ENCODE peak calls at places on chromosome 3, in five cellular contexts. One of them, this sample, is unnamed.

GRCh38 chr3:176521531-176522175 is 675.6 kb downstream of the TBL1XR1 start:
- DNase-seq in AG10803: peak; percentile 89
- DNase-seq in cardiac muscle cell: no peak
- DNase-seq in IMR-90: peak; percentile 48
- DNase-seq in psoas muscle: no peak
- DNase-seq in this sample: no peak

GRCh38 chr3:62184559-62184958 is 188.8 kb downstream of the FEZF2 start:
- DNase-seq in psoas muscle: peak; percentile 28
- DNase-seq in AG10803: peak; percentile 32
- DNase-seq in IMR-90: no peak
- DNase-seq in cardiac muscle cell: no peak
- DNase-seq in this sample: no peak

GRCh38 chr3:65339160-65339559 is 651.4 kb upstream of the ADAMTS9 start:
- DNase-seq in IMR-90: no peak
- DNase-seq in psoas muscle: no peak
- DNase-seq in cardiac muscle cell: no peak
- DNase-seq in AG10803: no peak
- DNase-seq in this sample: no peak

GRCh38 chr3:58206406-58207011 is 4.3 kb downstream of the DNASE1L3 start:
- DNase-seq in cardiac muscle cell: no peak
- DNase-seq in IMR-90: peak; percentile 56
- DNase-seq in psoas muscle: no peak
- DNase-seq in AG10803: peak; percentile 45
- DNase-seq in this sample: no peak

GRCh38 chr3:126025862-126026261 is 56.9 kb downstream of the ROPN1B start:
- DNase-seq in cardiac muscle cell: no peak
- DNase-seq in AG10803: no peak
- DNase-seq in IMR-90: no peak
- DNase-seq in psoas muscle: no peak
- DNase-seq in this sample: no peak

GRCh38 chr3:123373535-123373987 is 75.3 kb downstream of the ADCY5 start:
- DNase-seq in cardiac muscle cell: peak; percentile 93
- DNase-seq in IMR-90: no peak
- DNase-seq in psoas muscle: no peak
- DNase-seq in AG10803: no peak
- DNase-seq in this sample: no peak

GRCh38 chr3:134028486-134029255 is 1.1 kb downstream of the SLCO2A1 start:
- DNase-seq in AG10803: no peak
- DNase-seq in IMR-90: no peak
- DNase-seq in cardiac muscle cell: peak; percentile 20
- DNase-seq in psoas muscle: no peak
- DNase-seq in this sample: no peak

GRCh38 chr3:159877924-159878323 is 110.7 kb upstream of the IL12A start:
- DNase-seq in psoas muscle: no peak
- DNase-seq in IMR-90: peak; percentile 82
- DNase-seq in AG10803: no peak
- DNase-seq in cardiac muscle cell: no peak
- DNase-seq in this sample: no peak

GRCh38 chr3:109336272-109336957 is 931 bp downstream of the DPPA4 start:
- DNase-seq in AG10803: peak; percentile 3
- DNase-seq in psoas muscle: no peak
- DNase-seq in cardiac muscle cell: peak; percentile 56
- DNase-seq in IMR-90: peak; percentile 7
- DNase-seq in this sample: no peak

GRCh38 chr3:94032187-94032586 is 3.8 kb upstream of the STX19 start:
- DNase-seq in AG10803: peak; percentile 77
- DNase-seq in cardiac muscle cell: no peak
- DNase-seq in psoas muscle: no peak
- DNase-seq in IMR-90: peak; percentile 37
- DNase-seq in this sample: no peak

GRCh38 chr3:94026623-94027022 is 1.8 kb downstream of the STX19 start:
- DNase-seq in cardiac muscle cell: no peak
- DNase-seq in IMR-90: no peak
- DNase-seq in AG10803: no peak
- DNase-seq in psoas muscle: no peak
- DNase-seq in this sample: no peak

GRCh38 chr3:94024385-94024784 is 4.0 kb downstream of the STX19 start:
- DNase-seq in IMR-90: peak; percentile 24
- DNase-seq in cardiac muscle cell: no peak
- DNase-seq in psoas muscle: no peak
- DNase-seq in AG10803: peak; percentile 29
- DNase-seq in this sample: no peak

DNA sequence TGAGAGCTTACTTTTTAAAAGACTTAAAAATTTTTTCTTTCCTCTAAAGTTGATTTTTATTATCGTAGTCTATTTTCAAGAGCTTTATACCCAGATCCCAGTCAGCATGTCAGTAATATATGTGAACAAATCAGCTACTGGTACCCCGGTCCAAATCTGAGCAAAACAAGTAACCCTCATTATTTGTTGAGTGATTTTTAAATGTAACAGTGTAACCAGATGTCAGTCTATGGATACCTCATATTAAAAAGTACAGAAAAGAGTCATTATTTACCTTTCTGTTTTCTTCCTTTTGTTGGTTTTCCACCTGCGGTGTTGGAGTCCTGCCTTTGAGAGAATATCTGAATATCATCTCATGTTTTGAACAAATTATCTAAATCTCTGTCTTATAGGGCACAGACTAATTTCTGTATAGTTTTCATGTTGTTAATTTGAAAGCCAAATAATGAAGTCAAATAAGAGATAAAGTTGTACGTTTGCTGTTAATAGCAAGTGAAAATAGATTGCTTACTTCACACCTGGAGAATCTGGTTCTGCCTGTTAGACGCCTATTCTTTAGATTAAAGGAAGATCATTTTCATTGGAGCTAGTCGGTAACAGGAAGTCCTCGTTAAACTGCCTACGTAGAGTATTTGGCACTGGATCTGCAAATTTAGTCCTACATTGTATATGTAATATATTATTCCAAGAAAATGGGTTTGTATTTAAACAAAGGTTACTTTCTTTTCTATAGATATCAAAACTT is at the start of gene STX19:
- DNase-seq in psoas muscle: no peak
- DNase-seq in IMR-90: no peak
- DNase-seq in AG10803: no peak
- DNase-seq in cardiac muscle cell: no peak
- DNase-seq in this sample: no peak
- H3K4me3 ChIP-seq in psoas muscle: no peak within 1 kb of the TSS
- H3K4me3 ChIP-seq in IMR-90: no peak within 1 kb of the TSS
- H3K4me3 ChIP-seq in AG10803: no peak within 1 kb of the TSS
- H3K4me3 ChIP-seq in cardiac muscle cell: no peak within 1 kb of the TSS
- H3K4me3 ChIP-seq in this sample: no peak within 1 kb of the TSS

DNA sequence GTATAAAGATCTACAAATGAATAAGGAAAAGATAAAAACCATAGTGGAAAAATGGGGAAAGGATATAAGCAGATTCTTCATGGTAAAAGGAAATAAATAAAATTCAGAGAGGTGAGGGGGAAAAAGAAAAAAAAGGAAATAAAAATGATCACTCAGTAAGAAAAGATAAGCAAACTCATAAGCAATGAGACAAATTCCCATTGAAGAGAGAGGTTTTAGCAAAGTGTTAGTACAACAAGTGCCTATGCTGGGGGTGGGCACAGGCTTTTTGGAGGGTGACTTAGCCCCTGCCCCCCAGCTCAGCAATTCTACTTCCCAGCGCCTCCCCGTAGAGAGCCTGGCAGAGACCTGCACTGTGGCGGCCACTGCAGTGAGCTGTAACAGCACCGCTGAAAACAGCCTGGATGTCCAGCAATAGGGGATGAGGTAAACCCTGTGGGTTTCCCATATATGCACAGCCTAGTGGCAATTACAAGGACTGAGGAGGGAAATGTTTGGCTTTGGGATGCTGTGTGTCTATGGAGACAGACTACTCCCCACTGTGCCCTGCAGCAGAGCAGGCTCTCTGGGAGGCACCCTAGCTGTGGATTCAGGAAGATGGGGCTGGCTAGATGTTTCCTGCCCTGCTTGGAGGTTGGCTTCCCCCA is 23.7 kb upstream of the SFMBT1 start:
- DNase-seq in cardiac muscle cell: no peak
- DNase-seq in IMR-90: peak; percentile 12
- DNase-seq in AG10803: no peak
- DNase-seq in psoas muscle: no peak
- DNase-seq in this sample: no peak
- TF ChIP-seq CTCF in cardiac muscle cell: peak; percentile 4
- TF ChIP-seq CTCF in IMR-90: no peak
- TF ChIP-seq CTCF in AG10803: no peak
- TF ChIP-seq CTCF in psoas muscle: no peak
- TF ChIP-seq CTCF in this sample: no peak

GRCh38 chr3:19888428-19889152 is 45.4 kb downstream of the EFHB start:
- DNase-seq in AG10803: no peak
- DNase-seq in cardiac muscle cell: no peak
- DNase-seq in IMR-90: no peak
- DNase-seq in psoas muscle: no peak
- DNase-seq in this sample: no peak
- H3K4me3 ChIP-seq in AG10803: peak overlapping the region; percentile 21
- H3K4me3 ChIP-seq in cardiac muscle cell: no peak overlapping the region
- H3K4me3 ChIP-seq in IMR-90: no peak overlapping the region
- H3K4me3 ChIP-seq in psoas muscle: peak overlapping the region; percentile 36
- H3K4me3 ChIP-seq in this sample: no peak overlapping the region

DNA sequence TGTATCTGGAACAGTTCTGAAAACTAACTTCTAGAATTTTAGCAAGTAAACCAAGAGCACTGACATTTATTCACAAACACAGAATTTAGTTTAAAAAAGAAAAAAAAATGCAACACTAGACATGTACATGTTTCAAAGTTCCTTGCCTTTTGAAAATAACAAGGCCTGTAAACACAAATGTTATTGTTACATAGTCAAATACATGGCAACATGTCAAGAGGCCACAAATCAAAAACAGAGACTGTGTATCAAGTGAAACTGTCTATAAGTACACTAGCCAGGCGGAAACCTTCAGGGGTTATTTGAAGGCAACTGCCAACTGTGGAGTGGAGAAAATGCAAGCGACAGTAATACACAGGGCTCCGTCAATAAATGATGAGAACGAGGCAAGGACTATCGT is 547.6 kb downstream of the FOXP1 start:
- DNase-seq in psoas muscle: no peak
- DNase-seq in AG10803: no peak
- DNase-seq in cardiac muscle cell: no peak
- DNase-seq in IMR-90: no peak
- DNase-seq in this sample: no peak
- TF ChIP-seq CTCF in psoas muscle: no peak
- TF ChIP-seq CTCF in AG10803: no peak
- TF ChIP-seq CTCF in cardiac muscle cell: no peak
- TF ChIP-seq CTCF in IMR-90: no peak
- TF ChIP-seq CTCF in this sample: no peak

GRCh38 chr3:49733551-49733950 is 9.8 kb upstream of the GMPPB start:
- DNase-seq in cardiac muscle cell: no peak
- DNase-seq in IMR-90: no peak
- DNase-seq in psoas muscle: no peak
- DNase-seq in AG10803: peak; percentile 25
- DNase-seq in this sample: no peak
- H3K4me3 ChIP-seq in cardiac muscle cell: no peak overlapping the region
- H3K4me3 ChIP-seq in IMR-90: no peak overlapping the region
- H3K4me3 ChIP-seq in psoas muscle: no peak overlapping the region
- H3K4me3 ChIP-seq in AG10803: no peak overlapping the region
- H3K4me3 ChIP-seq in this sample: no peak overlapping the region

DNA sequence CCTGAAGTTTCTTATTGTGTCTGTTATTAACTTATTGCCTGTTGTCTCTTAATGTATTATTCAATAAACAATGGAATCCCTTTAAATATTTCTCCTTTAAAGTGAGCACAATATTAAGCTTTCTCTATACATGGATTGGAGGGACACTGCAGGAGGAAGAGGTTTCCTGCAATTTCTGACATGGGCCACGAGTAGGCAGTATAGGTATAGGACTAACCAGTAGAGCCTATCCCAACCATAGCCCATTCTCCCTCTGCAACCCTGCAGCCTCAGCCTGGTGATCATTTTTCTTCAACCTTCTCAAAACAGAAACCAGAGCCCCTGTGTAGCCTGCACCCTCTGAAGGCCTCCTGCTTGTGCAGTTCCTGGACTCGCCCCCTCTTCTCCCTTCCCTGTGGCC is 124.8 kb downstream of the NEK10 start:
- DNase-seq in AG10803: no peak
- DNase-seq in cardiac muscle cell: no peak
- DNase-seq in psoas muscle: no peak
- DNase-seq in IMR-90: no peak
- DNase-seq in this sample: no peak
- TF ChIP-seq CTCF in AG10803: no peak
- TF ChIP-seq CTCF in cardiac muscle cell: no peak
- TF ChIP-seq CTCF in psoas muscle: no peak
- TF ChIP-seq CTCF in IMR-90: no peak
- TF ChIP-seq CTCF in this sample: peak; percentile 12

GRCh38 chr3:12353796-12354505 is 65.1 kb downstream of the PPARG start:
- DNase-seq in cardiac muscle cell: no peak
- DNase-seq in AG10803: peak; percentile 39
- DNase-seq in IMR-90: no peak
- DNase-seq in psoas muscle: no peak
- DNase-seq in this sample: no peak

GRCh38 chr3:12350151-12350813 is 61.4 kb downstream of the PPARG start:
- DNase-seq in IMR-90: no peak
- DNase-seq in AG10803: peak; percentile 8
- DNase-seq in psoas muscle: no peak
- DNase-seq in cardiac muscle cell: no peak
- DNase-seq in this sample: no peak

GRCh38 chr3:12347301-12347700 is 58.4 kb downstream of the PPARG start:
- DNase-seq in psoas muscle: no peak
- DNase-seq in AG10803: no peak
- DNase-seq in cardiac muscle cell: no peak
- DNase-seq in IMR-90: no peak
- DNase-seq in this sample: no peak

GRCh38 chr3:12352253-12352652 is 63.4 kb downstream of the PPARG start:
- DNase-seq in AG10803: no peak
- DNase-seq in IMR-90: no peak
- DNase-seq in psoas muscle: no peak
- DNase-seq in cardiac muscle cell: no peak
- DNase-seq in this sample: no peak

DNA sequence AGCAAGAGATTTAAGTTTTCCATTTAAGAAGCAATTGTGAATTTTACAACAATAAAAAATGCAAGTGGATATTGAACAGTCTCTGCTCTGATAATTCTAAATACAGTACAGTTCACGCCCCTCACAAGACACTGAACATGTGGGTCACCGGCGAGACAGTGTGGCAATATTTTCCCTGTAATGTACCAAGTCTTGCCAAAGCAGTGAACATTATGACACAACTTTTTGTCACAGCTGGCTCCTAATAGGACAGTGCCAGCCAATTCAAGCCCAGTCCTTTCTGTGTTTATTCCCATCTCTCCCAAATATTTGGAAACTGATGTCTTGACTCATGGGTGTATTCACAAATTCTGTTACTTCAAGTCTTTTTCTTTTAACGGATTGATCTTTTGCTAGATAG is 62.3 kb downstream of the PPARG start:
- DNase-seq in AG10803: peak; percentile 13
- DNase-seq in IMR-90: no peak
- DNase-seq in psoas muscle: peak; percentile 15
- DNase-seq in cardiac muscle cell: no peak
- DNase-seq in this sample: no peak
- H3K4me3 ChIP-seq in AG10803: no peak overlapping the region
- H3K4me3 ChIP-seq in IMR-90: no peak overlapping the region
- H3K4me3 ChIP-seq in psoas muscle: no peak overlapping the region
- H3K4me3 ChIP-seq in cardiac muscle cell: no peak overlapping the region
- H3K4me3 ChIP-seq in this sample: no peak overlapping the region